ENCODE peak calls at places on chromosomes 3 and 15, in five cellular contexts. J is gastrocnemius medialis; C is left ventricle myocardium inferior; F is HCT116; M is effector memory CD4-positive, alpha-beta T cell. Q is an unnamed sample. For H3K36me3, the result is how much of the 10 kb centered on the place peaks cover.

GRCh38 chr15:88498991-88499390 is 31.5 kb downstream of the MRPS11 start:
- DNase-seq in M (no peak), F (no peak), C (peak), J (no peak), Q (no peak)

GRCh38 chr3:69204315-69204957 is 82.0 kb upstream of the LMOD3 start:
- DNase-seq in C (no peak), F (no peak), M (no peak), J (no peak), Q (no peak)

GRCh38 chr3:24254649-24255048 is 240.0 kb downstream of the THRB start:
- DNase-seq in C (no peak), F (no peak), M (no peak), J (no peak), Q (no peak)

GRCh38 chr15:65410036-65410435 is 12.7 kb downstream of the IGDCC4 start:
- DNase-seq in F (no peak), C (no peak), J (no peak), M (no peak), Q (no peak)

GRCh38 chr3:148512648-148513047 is 185.1 kb upstream of the AGTR1 start:
- DNase-seq in F (no peak), J (no peak), C (no peak), M (no peak), Q (no peak)

GRCh38 chr15:80832676-80833075 is 53.5 kb downstream of the CEMIP start:
- DNase-seq in F (no peak), C (no peak), J (no peak), M (no peak), Q (no peak)

GRCh38 chr3:43883729-43884396 is 193.1 kb downstream of the ABHD5 start:
- DNase-seq in C (no peak), M (no peak), F (no peak), J (no peak), Q (peak)

GRCh38 chr3:109685084-109686079 is 348.0 kb upstream of the DPPA4 start:
- DNase-seq in F (peak), M (no peak), J (peak), C (peak), Q (peak)

GRCh38 chr3:74443102-74443501 is 171.4 kb downstream of the CNTN3 start:
- DNase-seq in M (no peak), F (no peak), J (no peak), C (no peak), Q (no peak)

GRCh38 chr15:81182746-81183402 is 13.8 kb upstream of the IL16 start:
- DNase-seq in C (no peak), F (no peak), J (no peak), M (no peak), Q (peak)

GRCh38 chr3:133663569-133664313 is 2.0 kb upstream of the TOPBP1 start:
- DNase-seq in J (no peak), C (no peak), M (no peak), F (peak), Q (no peak)

GRCh38 chr3:128489860-128490649 is 2.9 kb downstream of the GATA2 start:
- DNase-seq in F (no peak), M (no peak), C (no peak), J (no peak), Q (no peak)

GRCh38 chr15:99154271-99154670 is 49.4 kb downstream of the SYNM start:
- DNase-seq in C (no peak), M (no peak), F (no peak), J (no peak), Q (no peak)

GRCh38 chr3:134711284-134711683 is 60.5 kb upstream of the KY start:
- DNase-seq in J (no peak), C (no peak), M (no peak), F (peak), Q (no peak)

GRCh38 chr3:9244495-9245183 is 4.8 kb downstream of the SRGAP3 start:
- DNase-seq in C (no peak), J (no peak), F (no peak), M (no peak), Q (no peak)

GRCh38 chr3:71694358-71694999 is 30.7 kb downstream of the EIF4E3 start:
- DNase-seq in F (no peak), M (no peak), J (no peak), C (no peak), Q (no peak)

GRCh38 chr3:134743006-134743405 is 52.1 kb upstream of the EPHB1 start:
- DNase-seq in C (no peak), M (no peak), F (no peak), J (no peak), Q (no peak)

GRCh38 chr3:50242371-50242770 is 6.4 kb downstream of the GNAI2 start:
- DNase-seq in M (no peak), J (no peak), C (no peak), F (no peak), Q (no peak)

GRCh38 chr3:108500728-108501127 is 9.7 kb downstream of the MYH15 start:
- DNase-seq in C (no peak), F (no peak), J (no peak), M (no peak), Q (no peak)

GRCh38 chr3:188061133-188061532 is 92.8 kb upstream of the LPP start:
- DNase-seq in F (peak), J (no peak), C (no peak), M (peak), Q (no peak)

GRCh38 chr3:197151562-197151961 is 121.9 kb upstream of the MELTF start:
- DNase-seq in J (peak), C (no peak), M (no peak), F (no peak), Q (peak)

DNA sequence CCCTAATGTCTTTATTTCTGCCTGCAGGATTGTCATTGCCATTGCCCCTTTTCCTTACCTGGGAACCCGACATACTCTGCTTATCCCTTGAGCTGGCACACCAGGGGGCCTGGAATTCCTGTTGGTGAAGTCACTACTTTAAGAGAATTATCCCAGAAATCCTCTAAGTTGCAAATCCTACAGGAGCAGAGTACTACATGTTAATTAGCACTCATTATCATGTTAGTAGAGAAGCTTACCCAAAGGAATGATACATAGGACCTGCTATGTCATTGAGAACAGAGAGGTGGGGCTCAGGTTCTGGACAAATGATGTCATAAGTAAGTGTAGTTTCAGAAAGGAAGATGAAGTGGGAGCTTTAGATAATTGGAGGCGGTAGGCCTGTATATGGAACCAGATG is 27.4 kb downstream of the SCG5 start:
- DNase-seq in J (no peak), M (no peak), C (no peak), F (no peak), Q (no peak)
- H3K27ac ChIP-seq in J (no peak), M (no peak), C (no peak), F (no peak), Q (no peak)

GRCh38 chr3:45002680-45003079 is 23.4 kb upstream of the CLEC3B start:
- DNase-seq in J (peak), C (no peak), M (no peak), F (no peak), Q (no peak)

GRCh38 chr3:45002139-45002660 is 23.9 kb upstream of the CLEC3B start:
- DNase-seq in C (no peak), F (no peak), M (no peak), J (no peak), Q (no peak)

GRCh38 chr3:45001738-45002137 is 24.4 kb upstream of the CLEC3B start:
- DNase-seq in M (no peak), J (no peak), F (no peak), C (no peak), Q (no peak)

GRCh38 chr3:45003859-45004258 is 22.2 kb upstream of the CLEC3B start:
- DNase-seq in J (no peak), F (no peak), C (no peak), M (no peak), Q (no peak)

GRCh38 chr3:45003406-45003805 is 22.7 kb upstream of the CLEC3B start:
- DNase-seq in J (no peak), M (no peak), F (no peak), C (no peak), Q (no peak)
- H3K4me3 ChIP-seq in J (no peak), M (no peak), F (no peak), C (no peak), Q (no peak)

DNA sequence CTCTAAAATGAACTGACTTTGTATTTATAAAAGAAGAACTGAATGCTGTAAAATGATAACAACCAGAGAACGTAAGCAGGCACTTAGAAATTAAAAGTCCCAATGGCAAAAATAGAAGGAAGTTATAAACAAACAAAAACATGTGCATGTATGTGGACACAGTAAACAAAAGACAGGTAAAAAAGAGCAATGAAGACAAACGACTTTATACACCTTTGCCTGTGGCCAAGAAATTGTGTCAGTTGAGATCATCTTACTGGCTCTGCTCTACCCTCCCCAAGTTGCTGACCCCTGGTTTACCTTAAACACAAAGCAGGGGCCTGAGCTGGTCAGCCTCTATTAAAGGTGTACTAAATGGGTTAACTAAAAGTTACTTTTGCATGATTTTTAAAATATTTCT is 41.7 kb upstream of the GP5 start:
- DNase-seq in F (no peak), C (no peak), J (no peak), M (no peak), Q (no peak)
- H3K36me3 ChIP-seq in F (half or more), C (half or more), J (under half), M (under half), Q (half or more)

DNA sequence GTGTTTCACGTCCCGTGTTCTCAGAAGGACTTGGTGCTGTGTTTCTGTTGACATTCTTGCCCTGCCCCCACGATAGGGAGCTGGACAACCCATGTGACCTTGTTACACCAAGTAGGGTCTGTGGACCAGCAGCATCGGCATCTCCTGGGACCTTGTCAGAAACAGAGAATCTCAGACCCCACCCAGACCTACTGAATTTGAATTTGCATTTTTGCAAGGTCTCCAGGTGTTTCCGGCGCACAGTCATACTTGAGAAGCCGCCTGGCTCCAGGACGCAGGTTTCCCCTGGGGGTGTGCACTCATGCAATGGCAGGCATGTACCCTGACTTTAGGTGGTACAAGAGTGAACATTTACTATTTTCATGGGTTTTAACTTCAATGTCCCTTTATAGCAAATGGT is 117.9 kb downstream of the TLE3 start:
- DNase-seq in F (no peak), M (no peak), J (no peak), C (no peak), Q (no peak)
- H3K27ac ChIP-seq in F (no peak), M (no peak), J (no peak), C (no peak), Q (no peak)

GRCh38 chr15:33309602-33310276 is 1.0 kb upstream of the RYR3 start:
- DNase-seq in J (peak), C (no peak), M (no peak), F (no peak), Q (peak)
- H3K4me3 ChIP-seq in J (peak), C (no peak), M (no peak), F (no peak), Q (no peak)

GRCh38 chr3:37052860-37053259 is 59.5 kb downstream of the MLH1 start:
- DNase-seq in F (no peak), C (no peak), M (no peak), J (no peak), Q (no peak)

GRCh38 chr3:37053337-37053736 is 60.0 kb downstream of the MLH1 start:
- DNase-seq in J (no peak), M (no peak), F (no peak), C (no peak), Q (no peak)

GRCh38 chr3:37054370-37054769 is 61.1 kb downstream of the MLH1 start:
- DNase-seq in J (no peak), M (no peak), F (peak), C (no peak), Q (peak)

GRCh38 chr3:37053753-37054152 is 60.4 kb downstream of the MLH1 start:
- DNase-seq in C (no peak), J (peak), M (no peak), F (no peak), Q (no peak)

DNA sequence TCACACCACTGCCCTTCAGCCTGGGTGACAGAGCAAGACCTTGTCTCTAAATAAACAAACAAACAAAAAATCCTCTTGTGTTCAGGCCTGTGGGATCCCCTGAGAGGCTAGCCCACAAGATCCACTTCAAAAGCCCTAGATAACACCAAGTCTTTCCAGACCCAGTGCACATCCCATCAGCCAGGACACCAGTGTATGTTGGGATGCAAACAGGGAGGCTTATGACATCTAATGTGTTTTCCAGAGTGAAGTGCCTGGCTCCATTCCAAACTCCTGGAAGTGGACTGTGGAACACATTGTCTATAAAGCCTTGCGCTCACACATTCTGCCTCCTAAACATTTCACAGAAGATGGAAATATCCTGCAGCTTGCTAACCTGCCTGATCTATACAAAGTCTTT is 56.9 kb downstream of the MLH1 start:
- DNase-seq in C (peak), J (no peak), M (no peak), F (no peak), Q (peak)
- H3K36me3 ChIP-seq in C (half or more), J (under half), M (half or more), F (under half), Q (under half)